ENCODE peak calls at places on chromosome 21, in five cellular contexts. K, N, D, G and X are unnamed samples.

GRCh38 chr21:32516729-32517649 is 68.3 kb downstream of the TCP10L start:
- DNase-seq in G (peak; percentile 47), N (no peak), K (peak; percentile 25), D (no peak), X (no peak)

GRCh38 chr21:29145354-29145782 is 14.9 kb downstream of the MAP3K7CL start:
- DNase-seq in D (no peak), G (no peak), N (no peak), K (peak; percentile 89), X (no peak)

GRCh38 chr21:32096411-32096810 is 182.4 kb downstream of the MIS18A start:
- DNase-seq in N (no peak), D (peak; percentile 42), K (peak; percentile 10), G (peak; percentile 79), X (no peak)

GRCh38 chr21:31349208-31349607 is 5.1 kb upstream of the TIAM1 start:
- DNase-seq in G (no peak), N (no peak), K (no peak), D (no peak), X (no peak)

GRCh38 chr21:28856588-28857250 is 136.0 kb downstream of the LTN1 start:
- DNase-seq in N (no peak), K (peak; percentile 74), D (no peak), G (peak; percentile 34), X (no peak)

GRCh38 chr21:42739061-42739931 is 85.9 kb downstream of the PDE9A start:
- DNase-seq in G (no peak), D (no peak), K (no peak), N (no peak), X (no peak)

GRCh38 chr21:15841856-15842564 is 112.2 kb downstream of the USP25 start:
- DNase-seq in G (no peak), N (no peak), K (peak; percentile 86), D (no peak), X (no peak)

GRCh38 chr21:45410151-45410864 is 5.3 kb downstream of the COL18A1 start:
- DNase-seq in D (no peak), N (no peak), K (no peak), G (no peak), X (no peak)

GRCh38 chr21:34128124-34128523 is 54.7 kb downstream of the MRPS6 start:
- DNase-seq in K (no peak), G (peak; percentile 55), D (no peak), N (no peak), X (no peak)

GRCh38 chr21:29130234-29130993 is at the start of gene MAP3K7CL:
- DNase-seq in G (peak; percentile 45), D (no peak), K (peak; percentile 100), N (no peak), X (no peak)

GRCh38 chr21:38993561-38993960 is 187.8 kb downstream of the ETS2 start:
- DNase-seq in G (no peak), N (no peak), D (no peak), K (peak; percentile 92), X (no peak)

GRCh38 chr21:44511219-44511937 is 28.6 kb downstream of the KRTAP10-1 start:
- DNase-seq in K (no peak), G (no peak), D (no peak), N (no peak), X (no peak)

GRCh38 chr21:36769051-36769867 is 70.3 kb downstream of the SIM2 start:
- DNase-seq in N (no peak), G (no peak), D (no peak), K (no peak), X (no peak)

GRCh38 chr21:35368326-35368725 is 319.2 kb upstream of the RUNX1 start:
- DNase-seq in G (no peak), D (no peak), K (peak; percentile 37), N (no peak), X (no peak)

GRCh38 chr21:42463861-42464515 is 32.0 kb downstream of the RSPH1 start:
- DNase-seq in K (peak; percentile 45), G (peak; percentile 94), D (peak; percentile 56), N (peak; percentile 57), X (peak; percentile 44)

GRCh38 chr21:41953249-41953830 is 478 bp downstream of the C2CD2 start:
- DNase-seq in D (peak; percentile 40), K (no peak), G (peak; percentile 13), N (no peak), X (no peak)

GRCh38 chr21:16571594-16571993 is 841.8 kb downstream of the USP25 start:
- DNase-seq in G (no peak), D (no peak), K (no peak), N (no peak), X (no peak)

GRCh38 chr21:38159355-38159754 is 97.4 kb upstream of the KCNJ15 start:
- DNase-seq in G (peak; percentile 87), D (peak; percentile 62), K (peak; percentile 72), N (peak; percentile 33), X (peak; percentile 22)

GRCh38 chr21:38355992-38356781 is 99.4 kb downstream of the KCNJ15 start:
- DNase-seq in K (peak; percentile 78), N (peak; percentile 55), G (peak; percentile 76), D (peak; percentile 91), X (peak; percentile 59)

GRCh38 chr21:38136201-38136600 is 120.6 kb upstream of the KCNJ15 start:
- DNase-seq in K (no peak), G (no peak), D (no peak), N (no peak), X (no peak)

GRCh38 chr21:42113926-42114409 is 42.9 kb downstream of the UMODL1 start:
- DNase-seq in N (no peak), G (no peak), D (no peak), K (no peak), X (no peak)

GRCh38 chr21:45363921-45364463 is 41.0 kb upstream of the COL18A1 start:
- DNase-seq in D (no peak), K (peak; percentile 99), N (no peak), G (peak; percentile 86), X (no peak)

GRCh38 chr21:44709426-44710293 is 1.7 kb downstream of the TSPEAR start:
- DNase-seq in G (no peak), D (no peak), K (peak; percentile 2), N (no peak), X (no peak)

GRCh38 chr21:42476493-42477342 is 19.3 kb downstream of the RSPH1 start:
- DNase-seq in K (no peak), D (no peak), G (no peak), N (no peak), X (no peak)

GRCh38 chr21:29232601-29233541 is 65.9 kb upstream of the BACH1 start:
- DNase-seq in K (peak; percentile 73), D (no peak), N (no peak), G (peak; percentile 51), X (no peak)

GRCh38 chr21:35220301-35220700 is 171.2 kb upstream of the RUNX1 start:
- DNase-seq in D (no peak), G (peak; percentile 54), K (no peak), N (no peak), X (no peak)

GRCh38 chr21:38760762-38761155 is 45.0 kb upstream of the ETS2 start:
- DNase-seq in N (no peak), K (no peak), G (no peak), D (no peak), X (no peak)

GRCh38 chr21:41195311-41195710 is 27.4 kb downstream of the BACE2 start:
- DNase-seq in G (no peak), N (no peak), K (peak; percentile 34), D (no peak), X (no peak)

GRCh38 chr21:35925497-35925896 is 134.8 kb downstream of the SETD4 start:
- DNase-seq in K (peak; percentile 93), D (no peak), N (no peak), G (no peak), X (no peak)

GRCh38 chr21:44643911-44644310 is 2.3 kb upstream of the KRTAP10-11 start:
- DNase-seq in G (no peak), D (no peak), K (no peak), N (no peak), X (no peak)

GRCh38 chr21:43192501-43193081 is 23.8 kb downstream of the CRYAA start:
- DNase-seq in N (no peak), G (no peak), K (no peak), D (no peak), X (no peak)

GRCh38 chr21:16708431-16708830 is 804.4 kb upstream of the CXADR start:
- DNase-seq in K (peak; percentile 2), D (no peak), G (no peak), N (no peak), X (no peak)